ENCODE peak calls at places on chromosomes 6 and 20, in four cellular contexts. J is choroid plexus epithelial cell, O is fibroblast of lung, W is stomach. V is an unnamed sample.

GRCh38 chr20:10125757-10126156 is 91.0 kb downstream of the ANKEF1 start:
- DNase-seq in J (no peak), O (peak; percentile 77), W (no peak), V (no peak)

GRCh38 chr20:4871486-4871885 is 129.8 kb downstream of the SLC23A2 start:
- DNase-seq in J (no peak), O (no peak), W (no peak), V (no peak)

GRCh38 chr20:41091926-41092325 is 45.4 kb upstream of the PLCG1 start:
- DNase-seq in J (no peak), O (no peak), W (no peak), V (no peak)

GRCh38 chr20:49484180-49485140 is 2.0 kb upstream of the KCNB1 start:
- DNase-seq in J (peak; percentile 85), O (peak; percentile 70), W (peak; percentile 80), V (peak; percentile 16)

GRCh38 chr20:44717986-44718385 is 2.8 kb downstream of the CCN5 start:
- DNase-seq in J (no peak), O (no peak), W (no peak), V (no peak)

GRCh38 chr6:22363166-22363965 is 66.5 kb upstream of the PRL start:
- DNase-seq in J (no peak), O (no peak), W (no peak), V (no peak)

GRCh38 chr6:82773061-82773717 is 292.5 kb downstream of the UBE3D start:
- DNase-seq in J (no peak), O (no peak), W (no peak), V (no peak)

GRCh38 chr20:37745553-37745952 is 51.7 kb downstream of the CTNNBL1 start:
- DNase-seq in J (no peak), O (no peak), W (no peak), V (no peak)

GRCh38 chr6:127845242-127845641 is 55.6 kb downstream of the THEMIS start:
- DNase-seq in J (no peak), O (no peak), W (no peak), V (no peak)

GRCh38 chr6:9225441-9225871 is 790.1 kb upstream of the SLC35B3 start:
- DNase-seq in J (no peak), O (peak; percentile 84), W (no peak), V (peak; percentile 66)

GRCh38 chr20:61925555-61926252 is 140.0 kb downstream of the TAF4 start:
- DNase-seq in J (peak; percentile 89), O (peak; percentile 90), W (no peak), V (peak; percentile 34)

GRCh38 chr20:51514836-51515235 is 27.7 kb downstream of the NFATC2 start:
- DNase-seq in J (no peak), O (no peak), W (no peak), V (no peak)

GRCh38 chr6:113362542-113363430 is 494.4 kb upstream of the MARCKS start:
- DNase-seq in J (peak; percentile 54), O (peak; percentile 65), W (no peak), V (no peak)

GRCh38 chr6:34557228-34557627 is 1.1 kb upstream of the SPDEF start:
- DNase-seq in J (no peak), O (no peak), W (no peak), V (no peak)

GRCh38 chr6:99434702-99435530 is 9.8 kb upstream of the PNISR start:
- DNase-seq in J (peak; percentile 65), O (peak; percentile 30), W (no peak), V (no peak)

GRCh38 chr6:80547827-80548226 is 441.4 kb downstream of the BCKDHB start:
- DNase-seq in J (peak; percentile 90), O (peak; percentile 94), W (no peak), V (peak; percentile 80)

GRCh38 chr20:49937023-49937929 is 1.1 kb downstream of the RNF114 start:
- DNase-seq in J (no peak), O (peak; percentile 20), W (no peak), V (no peak)

GRCh38 chr20:290081-290831 is at the start of gene C20orf96:
- DNase-seq in J (peak; percentile 97), O (peak; percentile 87), W (peak; percentile 92), V (peak; percentile 68)

GRCh38 chr6:3340358-3340798 is 81.6 kb downstream of the PSMG4 start:
- DNase-seq in J (peak; percentile 58), O (peak; percentile 51), W (no peak), V (no peak)

GRCh38 chr20:48490976-48491657 is 336.7 kb downstream of the PREX1 start:
- DNase-seq in J (no peak), O (no peak), W (peak; percentile 5), V (no peak)

GRCh38 chr20:23628402-23629016 is 9.2 kb downstream of the CST3 start:
- DNase-seq in J (no peak), O (no peak), W (no peak), V (no peak)

GRCh38 chr6:33700391-33701050 is 11.0 kb downstream of the UQCC2 start:
- DNase-seq in J (peak; percentile 85), O (peak; percentile 59), W (peak; percentile 82), V (no peak)

GRCh38 chr6:112745765-112746164 is 398.6 kb downstream of the RFPL4B start:
- DNase-seq in J (no peak), O (no peak), W (no peak), V (no peak)

GRCh38 chr6:53321701-53322100 is 27.0 kb downstream of the ELOVL5 start:
- DNase-seq in J (peak; percentile 26), O (no peak), W (no peak), V (no peak)
- TF ChIP-seq CTCF in J (no peak), O (no peak), W (no peak), V (no peak)

GRCh38 chr6:37049990-37050853 is 44.8 kb downstream of the FGD2 start:
- DNase-seq in J (no peak), O (no peak), W (peak; percentile 58), V (no peak)
- H3K4me3 ChIP-seq in J (no peak overlapping the region), O (no peak overlapping the region), W (no peak overlapping the region), V (no peak overlapping the region)

GRCh38 chr6:169174516-169175359 is 78.9 kb downstream of the THBS2 start:
- DNase-seq in J (no peak), O (no peak), W (no peak), V (no peak)

GRCh38 chr6:169175360-169175887 is 78.2 kb downstream of the THBS2 start:
- DNase-seq in J (no peak), O (no peak), W (no peak), V (no peak)

GRCh38 chr6:169176361-169176991 is 77.2 kb downstream of the THBS2 start:
- DNase-seq in J (no peak), O (no peak), W (no peak), V (no peak)

GRCh38 chr6:169173532-169174268 is 79.9 kb downstream of the THBS2 start:
- DNase-seq in J (no peak), O (peak; percentile 66), W (no peak), V (no peak)

DNA sequence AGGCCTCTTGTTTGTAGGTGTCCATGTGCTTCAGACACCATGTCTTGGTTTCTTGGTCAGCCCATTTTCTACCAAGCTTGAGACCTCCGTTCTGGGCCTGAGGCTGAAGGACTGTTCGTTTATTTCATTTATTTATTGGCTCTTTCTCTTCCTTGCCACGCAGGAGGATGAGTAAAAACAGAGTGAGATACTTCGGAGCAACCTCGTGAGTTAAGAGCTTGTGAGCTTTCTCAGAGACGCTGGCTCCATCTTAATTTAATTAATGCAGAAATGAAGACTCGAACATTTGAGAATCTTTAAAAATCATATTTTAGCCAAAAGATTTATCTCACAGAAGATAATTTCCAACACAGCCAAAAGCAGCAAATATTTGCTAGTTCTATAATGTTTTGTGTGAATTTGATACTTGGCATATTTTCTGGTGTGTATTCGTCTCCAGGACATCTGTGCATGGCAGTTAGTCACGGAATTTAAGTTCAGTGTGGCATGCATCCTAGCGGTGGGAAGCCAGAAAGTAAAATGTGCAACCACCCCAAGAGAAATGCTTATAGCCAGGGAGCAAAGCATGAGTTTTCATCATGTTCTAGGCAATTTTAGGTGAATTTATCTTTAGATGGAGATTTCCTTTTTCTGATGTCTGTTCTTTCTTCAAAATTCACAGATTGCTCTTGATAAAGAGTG is 76.0 kb downstream of the THBS2 start:
- DNase-seq in J (peak; percentile 56), O (peak; percentile 38), W (no peak), V (no peak)
- TF ChIP-seq CTCF in J (peak; percentile 40), O (no peak), W (no peak), V (peak; percentile 43)

GRCh38 chr20:30815577-30816181 is 441.8 kb upstream of the DEFB115 start:
- DNase-seq in J (no peak), O (no peak), W (no peak), V (no peak)

GRCh38 chr20:30812739-30813411 is 444.6 kb upstream of the DEFB115 start:
- DNase-seq in J (no peak), O (no peak), W (no peak), V (no peak)

GRCh38 chr20:30816182-30816645 is 441.2 kb upstream of the DEFB115 start:
- DNase-seq in J (peak; percentile 64), O (no peak), W (no peak), V (no peak)

GRCh38 chr20:30811896-30812671 is 445.4 kb upstream of the DEFB115 start:
- DNase-seq in J (peak; percentile 63), O (peak; percentile 53), W (no peak), V (no peak)
- H3K4me3 ChIP-seq in J (peak overlapping the region; percentile 46), O (peak overlapping the region; percentile 32), W (no peak overlapping the region), V (no peak overlapping the region)

DNA sequence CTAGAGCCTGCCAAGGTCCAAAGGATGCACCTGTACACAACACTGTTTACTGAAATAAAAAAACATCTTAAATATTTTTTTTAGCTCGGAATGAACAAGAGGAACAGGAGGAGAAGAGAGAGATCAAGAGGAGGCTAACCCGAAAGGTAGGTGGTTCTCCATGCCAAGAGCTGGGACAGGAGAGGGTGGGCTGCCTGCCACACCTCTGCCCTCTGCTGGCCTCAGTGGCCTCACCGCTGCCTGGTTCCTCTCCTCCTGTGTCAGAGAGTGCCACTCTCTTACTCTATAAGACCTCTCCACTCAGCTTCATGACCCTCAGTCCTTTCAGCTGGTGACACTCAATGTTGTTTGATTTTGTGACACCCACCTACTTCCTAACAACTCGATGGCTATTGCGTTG is 50.2 kb downstream of the TBC1D7 start:
- DNase-seq in J (no peak), O (no peak), W (no peak), V (no peak)
- TF ChIP-seq CTCF in J (no peak), O (no peak), W (no peak), V (no peak)